ENCODE peak calls at places on chromosomes 4 and X, in five cellular contexts. Z is neuronal stem cell, Y is IMR-90, D is H1, F is trophoblast cell. L is an unnamed sample.
A peak's percentile ranks its signal among the peaks of the same experiment; 100 is the strongest.

GRCh38 chrX:49276671-49277519 is 7.3 kb downstream of the PPP1R3F start:
- DNase-seq in Z (no peak), Y (peak; percentile 41), F (no peak), D (no peak), L (no peak)

GRCh38 chrX:7154040-7154597 is 6.2 kb upstream of the PUDP start:
- DNase-seq in Z (no peak), D (no peak), Y (no peak), F (no peak), L (no peak)

GRCh38 chr4:14262221-14262620 is 634.7 kb upstream of the BOD1L1 start:
- DNase-seq in Y (no peak), F (no peak), Z (no peak), D (no peak), L (no peak)

GRCh38 chrX:86711531-86712180 is 563.4 kb downstream of the DACH2 start:
- DNase-seq in F (no peak), Y (no peak), D (no peak), Z (no peak), L (no peak)

GRCh38 chr4:26803462-26803861 is 57.2 kb upstream of the STIM2 start:
- DNase-seq in D (no peak), Y (no peak), F (no peak), Z (peak; percentile 20), L (no peak)

GRCh38 chrX:40433160-40433559 is 147.6 kb upstream of the ATP6AP2 start:
- DNase-seq in Y (no peak), Z (no peak), F (no peak), D (no peak), L (no peak)

GRCh38 chr4:15003891-15004700 is 1.8 kb downstream of the CPEB2 start:
- DNase-seq in Y (no peak), Z (peak; percentile 27), F (peak; percentile 61), D (no peak), L (peak; percentile 18)

GRCh38 chr4:112099701-112100289 is 45.5 kb upstream of the FAM241A start:
- DNase-seq in Y (peak; percentile 73), D (no peak), Z (peak; percentile 31), F (peak; percentile 69), L (peak; percentile 71)

GRCh38 chrX:50812995-50813842 is 775 bp downstream of the SHROOM4 start:
- DNase-seq in D (no peak), Z (peak; percentile 15), F (peak; percentile 29), Y (peak; percentile 46), L (peak; percentile 67)

GRCh38 chrX:46575991-46576392 is 2.4 kb downstream of the CHST7 start:
- DNase-seq in Z (no peak), Y (peak; percentile 40), F (peak; percentile 38), D (no peak), L (peak; percentile 42)

GRCh38 chr4:82704156-82704555 is 94.4 kb downstream of the SCD5 start:
- DNase-seq in Y (peak; percentile 19), Z (no peak), D (no peak), F (peak; percentile 22), L (peak; percentile 48)

GRCh38 chrX:114363346-114363745 is 220.5 kb upstream of the HTR2C start:
- DNase-seq in D (no peak), F (no peak), Z (no peak), Y (no peak), L (no peak)

GRCh38 chr4:140875751-140876389 is 119.7 kb upstream of the TBC1D9 start:
- DNase-seq in D (no peak), F (no peak), Z (no peak), Y (no peak), L (no peak)

GRCh38 chr4:85815796-85816459 is 341.0 kb downstream of the ARHGAP24 start:
- DNase-seq in Z (no peak), D (no peak), F (peak; percentile 51), Y (no peak), L (no peak)

GRCh38 chr4:85824166-85824945 is 349.4 kb downstream of the ARHGAP24 start:
- DNase-seq in D (no peak), Y (no peak), Z (no peak), F (no peak), L (no peak)

GRCh38 chr4:85821688-85822087 is 346.7 kb downstream of the ARHGAP24 start:
- DNase-seq in F (no peak), D (no peak), Z (no peak), Y (no peak), L (no peak)

GRCh38 chr4:85823295-85823694 is 348.3 kb downstream of the ARHGAP24 start:
- DNase-seq in D (no peak), F (no peak), Z (no peak), Y (peak; percentile 62), L (no peak)

GRCh38 chr4:85818700-85819099 is 343.8 kb downstream of the ARHGAP24 start:
- DNase-seq in Y (no peak), Z (no peak), D (no peak), F (no peak), L (no peak)
- H3K14ac ChIP-seq in Y (no peak overlapping the region), Z (no peak overlapping the region), D (no peak overlapping the region), F (no peak overlapping the region), L (no peak overlapping the region)

DNA sequence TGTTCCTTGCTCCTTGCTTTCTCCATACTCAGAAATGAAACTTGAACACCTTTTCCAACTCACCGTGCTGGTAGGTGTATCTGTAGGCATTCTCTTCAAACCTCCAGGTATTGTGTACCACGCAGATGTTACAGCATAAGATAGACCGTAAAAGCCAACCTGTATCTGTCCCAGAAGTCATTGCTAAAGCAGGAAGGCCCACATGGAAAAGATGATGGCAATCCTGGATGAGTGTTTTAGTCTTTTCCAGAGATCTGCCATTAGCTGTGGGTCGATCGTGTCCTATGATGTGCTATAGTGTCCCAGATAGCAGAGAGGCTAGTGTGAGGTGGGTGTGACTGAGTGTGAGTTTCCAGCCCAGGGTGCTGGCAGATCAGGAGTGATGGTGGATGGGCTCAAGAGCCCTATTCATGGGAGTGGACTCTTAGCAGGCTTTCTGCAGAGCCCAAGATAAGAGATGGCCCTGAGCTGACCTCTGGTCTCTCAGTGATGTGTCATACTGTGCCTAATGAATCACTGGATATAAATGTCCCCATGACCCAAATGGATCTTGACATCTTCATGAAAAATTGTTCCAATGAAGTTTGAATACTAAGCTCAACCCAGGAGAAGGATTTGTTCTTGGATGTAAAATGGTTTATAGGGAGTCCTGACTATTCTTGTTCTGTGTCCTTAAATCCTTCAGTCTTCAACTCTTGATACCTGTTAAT is 69.1 kb upstream of the WDR1 start:
- DNase-seq in F (peak; percentile 73), Z (no peak), D (no peak), Y (no peak), L (no peak)
- H3K4me3 ChIP-seq in F (no peak overlapping the region), Z (no peak overlapping the region), D (no peak overlapping the region), Y (no peak overlapping the region), L (no peak overlapping the region)

DNA sequence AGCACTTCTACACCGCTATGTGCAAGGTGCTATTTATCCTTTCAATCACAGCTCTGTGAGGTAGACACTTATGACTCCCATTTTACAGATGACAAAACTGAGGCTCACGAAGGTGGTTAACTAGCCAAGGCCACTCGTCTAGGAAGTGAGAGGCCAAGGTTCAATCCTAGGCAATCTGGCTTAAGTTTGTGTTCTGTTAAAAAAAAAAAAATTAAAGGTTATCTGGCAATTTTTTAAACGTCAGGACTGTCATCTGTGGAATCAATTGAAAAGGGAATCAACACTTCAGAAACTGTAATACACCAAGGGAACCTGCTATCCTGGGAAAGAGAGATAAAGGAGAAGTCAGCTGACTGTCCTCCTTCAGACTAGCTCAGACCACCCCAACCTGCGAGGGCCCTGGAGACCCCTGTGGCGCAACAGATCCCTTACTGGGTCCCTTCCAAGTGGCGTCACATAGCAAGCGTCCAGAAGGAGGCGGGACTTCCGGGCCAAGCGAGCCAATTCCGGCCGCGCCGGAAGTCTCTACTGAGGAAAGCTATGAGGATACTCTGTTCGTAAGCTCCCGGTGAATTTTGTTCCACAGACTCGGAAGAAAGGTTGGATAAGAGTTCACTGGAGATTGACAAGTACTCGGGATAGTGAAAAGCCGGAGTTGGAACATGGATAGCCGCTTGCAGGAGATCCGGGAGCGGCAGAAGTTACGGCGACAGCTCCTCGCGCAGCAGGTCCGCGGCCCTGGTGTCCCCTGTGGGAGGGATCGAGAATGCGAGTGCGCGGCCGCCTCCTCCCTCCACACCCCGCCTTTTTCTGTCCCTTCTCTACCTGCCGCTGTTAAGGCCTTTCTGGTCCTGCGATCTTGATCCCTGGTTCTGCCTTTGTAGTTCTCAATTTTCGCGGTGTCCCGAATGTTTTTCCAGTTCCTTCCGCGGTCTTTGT is at the start of gene METTL14:
- DNase-seq in D (peak; percentile 86), Y (peak; percentile 87), Z (peak; percentile 87), F (peak; percentile 93), L (peak; percentile 94)
- H4K8ac ChIP-seq in D (peak within 1 kb of the TSS; percentile 93), Y (peak within 1 kb of the TSS; percentile 99), Z (no peak within 1 kb of the TSS), F (peak within 1 kb of the TSS; percentile 91), L (peak within 1 kb of the TSS; percentile 88)

GRCh38 chr4:186104114-186104894 is at the start of gene FAM149A:
- DNase-seq in F (peak; percentile 52), D (no peak), Z (no peak), Y (no peak), L (no peak)
- H3K14ac ChIP-seq in F (peak within 1 kb of the TSS; percentile 18), D (no peak within 1 kb of the TSS), Z (peak within 1 kb of the TSS; percentile 39), Y (no peak within 1 kb of the TSS), L (no peak within 1 kb of the TSS)

DNA sequence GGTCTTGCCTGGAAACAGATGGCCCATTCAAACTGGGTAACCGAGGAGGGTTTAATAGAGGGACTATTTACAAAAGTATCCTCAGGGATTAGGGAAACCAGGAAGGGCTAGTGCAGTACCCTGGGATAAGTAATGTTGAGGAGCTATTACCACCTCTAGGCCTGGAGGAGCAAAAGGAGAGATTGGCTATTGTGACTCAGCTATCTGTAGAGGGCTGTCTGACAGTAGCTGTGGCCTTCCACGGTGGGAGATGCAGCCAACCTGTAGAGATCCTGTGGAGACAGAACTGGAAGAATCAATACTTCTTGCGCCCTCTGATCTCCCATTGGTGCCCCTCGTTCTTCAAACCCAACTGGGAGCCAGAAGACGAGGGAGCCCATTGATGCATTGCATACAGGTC is 34.1 kb upstream of the RPS6KA3 start:
- DNase-seq in D (no peak), Y (no peak), Z (no peak), F (no peak), L (no peak)
- H3K4me3 ChIP-seq in D (no peak overlapping the region), Y (no peak overlapping the region), Z (no peak overlapping the region), F (no peak overlapping the region), L (no peak overlapping the region)

GRCh38 chr4:137663376-137664054 is 131.2 kb upstream of the PCDH18 start:
- DNase-seq in F (no peak), Z (no peak), Y (no peak), D (no peak), L (peak; percentile 37)
- H4K8ac ChIP-seq in F (peak overlapping the region; percentile 4), Z (no peak overlapping the region), Y (peak overlapping the region; percentile 94), D (no peak overlapping the region), L (peak overlapping the region; percentile 93)

GRCh38 chr4:76589402-76589801 is 154.4 kb downstream of the SHROOM3 start:
- DNase-seq in Z (no peak), Y (peak; percentile 57), F (peak; percentile 77), D (no peak), L (peak; percentile 69)
- H3K14ac ChIP-seq in Z (no peak overlapping the region), Y (peak overlapping the region; percentile 51), F (peak overlapping the region; percentile 99), D (no peak overlapping the region), L (no peak overlapping the region)

GRCh38 chr4:157634057-157634456 is 413.5 kb downstream of the GRIA2 start:
- DNase-seq in Y (no peak), Z (no peak), F (no peak), D (no peak), L (no peak)
- H3K4me3 ChIP-seq in Y (no peak overlapping the region), Z (no peak overlapping the region), F (no peak overlapping the region), D (no peak overlapping the region), L (no peak overlapping the region)

L was measured in mesenchymal stem cell.